ENCODE peak calls at places on chromosome 13, in ten cellular contexts. B, E, K, Y, L, F, H, M, A and J are unnamed samples.

GRCh38 chr13:72383646-72384045 is 343.8 kb downstream of the MZT1 start:
- DNase-seq in B (no peak), E (no peak), K (no peak), Y (no peak), L (no peak), F (no peak), H (no peak), M (no peak), A (no peak), J (no peak)

GRCh38 chr13:35720690-35721554 is 244.4 kb upstream of the MAB21L1 start:
- DNase-seq in B (no peak), E (peak; percentile 74), K (peak; percentile 80), Y (no peak), L (peak; percentile 47), F (peak; percentile 56), H (peak; percentile 53), M (peak; percentile 12), A (peak; percentile 46), J (peak; percentile 67)

GRCh38 chr13:60282708-60283107 is 114.3 kb upstream of the TDRD3 start:
- DNase-seq in B (no peak), E (no peak), K (no peak), Y (no peak), L (no peak), F (no peak), H (no peak), M (no peak), A (no peak), J (no peak)

GRCh38 chr13:52127783-52128702 is 830 bp downstream of the NEK5 start:
- DNase-seq in B (no peak), E (peak; percentile 70), K (peak; percentile 70), Y (peak; percentile 38), L (peak; percentile 79), F (peak; percentile 54), H (peak; percentile 67), M (peak; percentile 48), A (peak; percentile 53), J (peak; percentile 83)

GRCh38 chr13:44685641-44686040 is 109.5 kb upstream of the TSC22D1 start:
- DNase-seq in B (no peak), E (no peak), K (no peak), Y (no peak), L (peak; percentile 26), F (no peak), H (no peak), M (no peak), A (no peak), J (no peak)

GRCh38 chr13:64817721-64818120 is 2412.4 kb downstream of the PCDH9 start:
- DNase-seq in B (no peak), E (no peak), K (no peak), Y (no peak), L (peak; percentile 16), F (no peak), H (peak; percentile 15), M (peak; percentile 14), A (peak; percentile 36), J (no peak)

GRCh38 chr13:47146991-47147783 is 250.3 kb upstream of the HTR2A start:
- DNase-seq in B (no peak), E (no peak), K (no peak), Y (no peak), L (no peak), F (no peak), H (no peak), M (no peak), A (no peak), J (no peak)

GRCh38 chr13:30450066-30450465 is 15.7 kb downstream of the HMGB1 start:
- DNase-seq in B (no peak), E (no peak), K (no peak), Y (no peak), L (no peak), F (no peak), H (no peak), M (no peak), A (no peak), J (no peak)

GRCh38 chr13:50731400-50731799 is 112.1 kb downstream of the DLEU7 start:
- DNase-seq in B (no peak), E (no peak), K (no peak), Y (no peak), L (peak; percentile 82), F (no peak), H (peak; percentile 63), M (peak; percentile 71), A (peak; percentile 54), J (peak; percentile 88)

GRCh38 chr13:34416833-34417425 is 525.1 kb upstream of the NBEA start:
- DNase-seq in B (peak; percentile 75), E (no peak), K (no peak), Y (no peak), L (no peak), F (peak; percentile 20), H (peak; percentile 92), M (no peak), A (peak; percentile 39), J (no peak)

GRCh38 chr13:75566658-75567057 is 17.1 kb downstream of the UCHL3 start:
- DNase-seq in B (no peak), E (no peak), K (no peak), Y (no peak), L (peak; percentile 46), F (no peak), H (peak; percentile 68), M (no peak), A (peak; percentile 71), J (no peak)

DNA sequence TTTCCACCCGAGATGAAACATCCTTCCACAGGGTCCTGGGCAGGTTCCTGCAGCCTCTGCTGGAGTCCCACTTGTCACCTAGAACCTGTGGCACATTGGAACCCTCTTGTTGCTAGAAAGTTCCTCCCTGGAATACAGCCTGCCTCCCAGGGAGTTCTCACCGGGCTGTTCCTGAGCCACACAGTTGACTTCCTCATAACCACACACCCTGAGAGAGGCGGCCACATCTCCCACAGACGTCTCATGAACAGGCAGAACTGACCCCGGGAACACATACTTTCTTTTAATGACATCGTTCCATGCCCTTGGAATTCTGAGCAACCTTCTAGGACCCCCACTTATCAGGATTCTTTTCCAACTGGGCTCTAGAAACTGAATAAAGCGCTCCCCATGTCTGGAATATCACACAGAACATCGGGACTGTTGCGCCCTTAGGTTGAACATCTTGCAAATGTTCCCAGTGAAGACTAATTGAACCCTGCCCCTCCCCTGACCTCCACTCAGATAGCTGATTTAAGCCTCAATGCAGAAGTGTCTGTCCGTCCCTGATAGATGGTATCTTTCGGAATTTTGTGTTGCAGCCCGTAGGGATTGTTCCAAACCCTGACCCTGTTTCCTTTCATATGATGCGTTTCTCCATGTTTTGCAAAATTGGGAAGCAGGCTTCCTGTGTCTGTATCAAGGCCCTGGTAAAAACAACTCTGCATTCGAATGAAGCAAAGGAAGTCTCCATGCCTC is 91.1 kb downstream of the RAB20 start:
- DNase-seq in B (no peak), E (no peak), K (no peak), Y (no peak), L (peak; percentile 23), F (no peak), H (no peak), M (no peak), A (no peak), J (no peak)
- H3K27ac ChIP-seq in B (no peak overlapping the region), E (no peak overlapping the region), K (no peak overlapping the region), Y (no peak overlapping the region), L (no peak overlapping the region), F (no peak overlapping the region), H (no peak overlapping the region), M (peak overlapping the region; percentile 67), A (no peak overlapping the region), J (no peak overlapping the region)

GRCh38 chr13:103395140-103395539 is 328.9 kb upstream of the SLC10A2 start:
- DNase-seq in B (no peak), E (no peak), K (no peak), Y (no peak), L (no peak), F (no peak), H (no peak), M (no peak), A (no peak), J (no peak)

GRCh38 chr13:103388839-103389238 is 322.6 kb upstream of the SLC10A2 start:
- DNase-seq in B (no peak), E (no peak), K (no peak), Y (no peak), L (no peak), F (no peak), H (no peak), M (no peak), A (no peak), J (no peak)

DNA sequence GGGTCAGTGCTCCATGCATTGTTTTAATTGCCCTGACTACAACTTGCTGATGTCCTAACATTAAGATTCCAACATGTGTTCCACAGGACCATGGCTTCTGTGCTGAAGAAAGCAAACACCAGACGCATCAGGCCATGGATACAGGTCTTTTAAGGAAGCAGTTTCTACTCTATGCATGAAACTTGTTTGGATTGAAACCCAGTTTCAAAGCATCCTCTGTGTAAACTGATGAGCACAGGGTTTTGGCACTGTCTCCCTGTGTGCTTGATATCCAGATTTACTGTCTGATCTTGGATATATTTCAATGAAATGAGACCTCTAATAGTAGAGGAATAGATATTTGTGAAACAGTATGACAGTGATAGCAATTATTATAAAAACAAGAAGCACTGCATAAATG is 328.5 kb upstream of the SLC10A2 start:
- DNase-seq in B (no peak), E (no peak), K (no peak), Y (no peak), L (no peak), F (no peak), H (no peak), M (no peak), A (no peak), J (no peak)
- H3K27ac ChIP-seq in B (no peak overlapping the region), E (no peak overlapping the region), K (no peak overlapping the region), Y (no peak overlapping the region), L (no peak overlapping the region), F (no peak overlapping the region), H (no peak overlapping the region), M (no peak overlapping the region), A (no peak overlapping the region), J (no peak overlapping the region)

DNA sequence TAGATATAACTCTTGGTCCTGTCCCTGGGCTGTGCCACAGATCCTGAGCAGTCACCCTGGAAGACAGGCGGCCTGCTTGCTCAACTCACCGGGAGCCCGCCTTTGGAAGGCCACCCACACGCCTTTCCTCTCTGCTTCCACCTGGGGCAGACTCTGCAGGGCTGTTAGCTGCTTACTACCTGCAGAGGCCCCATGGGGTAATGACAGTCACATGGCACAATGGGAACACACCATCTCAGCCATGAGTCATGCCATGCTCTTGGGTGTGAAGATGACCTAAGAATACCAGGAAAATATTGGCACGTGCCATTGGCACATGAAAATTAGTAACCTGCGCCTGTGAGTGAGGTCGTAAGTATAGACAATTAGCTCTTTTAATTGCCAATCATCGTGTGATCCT is 108.6 kb downstream of the COL4A2 start:
- DNase-seq in B (no peak), E (no peak), K (no peak), Y (no peak), L (no peak), F (peak; percentile 46), H (no peak), M (no peak), A (peak; percentile 24), J (peak; percentile 74)
- H3K27ac ChIP-seq in B (peak overlapping the region; percentile 91), E (no peak overlapping the region), K (peak overlapping the region; percentile 50), Y (no peak overlapping the region), L (no peak overlapping the region), F (peak overlapping the region; percentile 97), H (no peak overlapping the region), M (peak overlapping the region; percentile 98), A (no peak overlapping the region), J (peak overlapping the region; percentile 31)

DNA sequence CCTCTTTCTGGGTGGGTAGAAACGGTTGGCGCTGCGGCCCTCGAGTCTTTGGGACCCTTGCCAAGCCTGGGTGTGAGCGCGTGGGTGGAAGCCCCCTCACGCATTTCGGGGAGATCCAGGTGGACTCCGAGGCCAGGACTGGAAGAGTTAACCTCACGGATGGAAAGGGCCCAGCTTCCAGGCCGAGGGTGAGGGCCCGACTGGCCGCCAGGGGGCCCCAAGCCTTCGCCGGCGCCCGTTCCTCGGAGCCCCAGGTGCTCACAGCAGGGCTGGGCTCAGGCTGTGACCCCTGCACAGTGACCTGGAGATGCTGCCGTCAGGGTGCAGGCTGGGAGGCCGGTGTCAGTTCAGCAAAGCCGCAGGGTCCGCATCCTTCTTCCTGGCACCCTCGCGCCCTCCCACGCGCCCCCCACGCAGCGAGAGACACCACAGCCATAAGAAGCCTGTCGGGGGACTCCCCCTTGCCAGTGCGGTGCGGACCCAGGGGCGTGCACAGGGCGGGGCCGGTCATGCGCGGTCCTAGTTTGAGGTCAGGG is 34.2 kb upstream of the TMEM255B start:
- DNase-seq in B (peak; percentile 92), E (peak; percentile 66), K (peak; percentile 88), Y (peak; percentile 84), L (peak; percentile 81), F (peak; percentile 61), H (peak; percentile 75), M (peak; percentile 38), A (peak; percentile 23), J (peak; percentile 64)
- H3K27ac ChIP-seq in B (peak overlapping the region; percentile 64), E (no peak overlapping the region), K (peak overlapping the region; percentile 28), Y (peak overlapping the region; percentile 54), L (no peak overlapping the region), F (no peak overlapping the region), H (no peak overlapping the region), M (no peak overlapping the region), A (no peak overlapping the region), J (peak overlapping the region; percentile 89)